ENCODE peak calls at places on chromosomes 11 and 22, in four cellular contexts. A is RCC 7860, S is psoas muscle, Q is right atrium auricular region. T is an unnamed sample.

GRCh38 chr11:15941206-15941770 is 415.1 kb downstream of the SOX6 start:
- DNase-seq in Q (no peak), S (peak; percentile 56), A (no peak), T (no peak)

GRCh38 chr11:30585892-30586250 is 282 bp downstream of the MPPED2 start:
- DNase-seq in S (peak; percentile 29), Q (no peak), A (no peak), T (peak; percentile 70)

GRCh38 chr11:75031224-75031753 is 42.6 kb downstream of the NEU3 start:
- DNase-seq in A (peak; percentile 81), S (no peak), Q (no peak), T (no peak)

GRCh38 chr11:63572026-63572688 is 9.0 kb upstream of the PLAAT2 start:
- DNase-seq in A (no peak), Q (no peak), S (no peak), T (no peak)

GRCh38 chr11:19447150-19447566 is 206.4 kb upstream of the E2F8 start:
- DNase-seq in A (peak; percentile 49), Q (no peak), S (no peak), T (no peak)

GRCh38 chr22:44108806-44109385 is 71.8 kb upstream of the PARVG start:
- DNase-seq in S (no peak), A (no peak), Q (no peak), T (no peak)

GRCh38 chr22:44472583-44472982 is 25.4 kb downstream of the RTL6 start:
- DNase-seq in A (no peak), S (no peak), Q (no peak), T (no peak)

GRCh38 chr22:37043828-37044538 is 7.6 kb upstream of the KCTD17 start:
- DNase-seq in S (peak; percentile 52), Q (no peak), A (peak; percentile 26), T (no peak)

GRCh38 chr11:73335204-73335923 is 27.3 kb downstream of the ARHGEF17 start:
- DNase-seq in Q (peak; percentile 88), A (peak; percentile 56), S (peak; percentile 82), T (peak; percentile 85)

GRCh38 chr22:50192056-50192824 is 6.5 kb downstream of the TRABD start:
- DNase-seq in A (peak; percentile 60), S (peak; percentile 10), Q (no peak), T (no peak)

GRCh38 chr22:36191106-36191836 is 10.3 kb downstream of the APOL4 start:
- DNase-seq in Q (peak; percentile 80), A (no peak), S (peak; percentile 75), T (peak; percentile 77)

GRCh38 chr11:9834281-9834680 is 170.4 kb downstream of the SWAP70 start:
- DNase-seq in S (no peak), A (no peak), Q (no peak), T (no peak)

GRCh38 chr11:92376146-92376599 is 151.6 kb downstream of the FAT3 start:
- DNase-seq in A (no peak), Q (no peak), S (no peak), T (no peak)

GRCh38 chr11:35267504-35267903 is 128.5 kb downstream of the CD44 start:
- DNase-seq in Q (no peak), S (no peak), A (peak; percentile 95), T (no peak)

GRCh38 chr11:68010058-68011041 is at the start of gene ALDH3B1:
- DNase-seq in S (peak; percentile 94), A (peak; percentile 89), Q (peak; percentile 95), T (peak; percentile 97)

GRCh38 chr11:12075822-12076821 is 34.3 kb upstream of the MICAL2 start:
- DNase-seq in A (peak; percentile 98), Q (no peak), S (peak; percentile 40), T (peak; percentile 87)

GRCh38 chr11:27248430-27249207 is 114.4 kb downstream of the CCDC34 start:
- DNase-seq in S (no peak), Q (no peak), A (no peak), T (no peak)

GRCh38 chr11:26778000-26778757 is 56.3 kb upstream of the SLC5A12 start:
- DNase-seq in Q (no peak), S (no peak), A (peak; percentile 10), T (no peak)

GRCh38 chr11:95363710-95364109 is 132.7 kb upstream of the SESN3 start:
- DNase-seq in S (no peak), Q (no peak), A (no peak), T (no peak)

GRCh38 chr22:46462726-46463371 is 74.6 kb downstream of the CELSR1 start:
- DNase-seq in S (no peak), Q (no peak), A (peak; percentile 88), T (no peak)

GRCh38 chr22:30943368-30943767 is 25.2 kb downstream of the MORC2 start:
- DNase-seq in Q (no peak), S (no peak), A (no peak), T (no peak)

GRCh38 chr11:129853508-129854228 is 38.0 kb downstream of the TMEM45B start:
- DNase-seq in S (peak; percentile 27), Q (no peak), A (no peak), T (no peak)

GRCh38 chr11:109140426-109140825 is 281.6 kb upstream of the C11orf87 start:
- DNase-seq in Q (no peak), A (no peak), S (no peak), T (no peak)

GRCh38 chr11:59962103-59962474 is 1.7 kb upstream of the OOSP4A start:
- DNase-seq in S (no peak), Q (no peak), A (no peak), T (no peak)

GRCh38 chr11:1882265-1883238 is 9.1 kb downstream of the PRR33 start:
- DNase-seq in Q (no peak), A (no peak), S (peak; percentile 85), T (peak; percentile 64)

GRCh38 chr22:35637254-35637653 is 11.0 kb upstream of the APOL6 start:
- DNase-seq in A (no peak), S (no peak), Q (no peak), T (peak; percentile 40)

GRCh38 chr11:76577199-76577920 is 93.2 kb downstream of the LRRC32 start:
- DNase-seq in Q (no peak), A (peak; percentile 96), S (no peak), T (no peak)

GRCh38 chr11:2672553-2673249 is 27.1 kb downstream of the KCNQ1OT1 start:
- DNase-seq in A (no peak), Q (peak; percentile 50), S (no peak), T (peak; percentile 7)

GRCh38 chr22:49487950-49488349 is 339.7 kb downstream of the BRD1 start:
- DNase-seq in S (no peak), Q (no peak), A (peak; percentile 80), T (no peak)

GRCh38 chr11:120995184-120995583 is 28.7 kb upstream of the TBCEL start:
- DNase-seq in Q (no peak), S (no peak), A (no peak), T (no peak)

GRCh38 chr11:34851916-34852315 is 64.3 kb downstream of the APIP start:
- DNase-seq in Q (no peak), S (no peak), A (no peak), T (no peak)

GRCh38 chr11:124917115-124917637 is 1.9 kb upstream of the HEPN1 start:
- DNase-seq in S (no peak), A (no peak), Q (no peak), T (no peak)

T was measured in tibial artery.